ENCODE peak calls at places on chromosome 6, in six cellular contexts. One of them, this sample, is unnamed.

GRCh38 chr6:68012822-68013221 is 622.3 kb upstream of the ADGRB3 start:
- DNase-seq in esophagus squamous epithelium: no peak
- DNase-seq in cardiac fibroblast: no peak
- DNase-seq in testis: no peak
- DNase-seq in endothelial cell of umbilical vein: no peak
- DNase-seq in A549: no peak
- DNase-seq in this sample: no peak

GRCh38 chr6:37396571-37397185 is 36.3 kb upstream of the CMTR1 start:
- DNase-seq in endothelial cell of umbilical vein: no peak
- DNase-seq in cardiac fibroblast: peak
- DNase-seq in testis: peak
- DNase-seq in A549: no peak
- DNase-seq in esophagus squamous epithelium: no peak
- DNase-seq in this sample: no peak

GRCh38 chr6:28769626-28770402 is 154.0 kb downstream of the TRIM27 start:
- DNase-seq in esophagus squamous epithelium: no peak
- DNase-seq in endothelial cell of umbilical vein: no peak
- DNase-seq in testis: no peak
- DNase-seq in A549: peak
- DNase-seq in cardiac fibroblast: peak
- DNase-seq in this sample: peak

GRCh38 chr6:48476257-48476656 is 365.3 kb upstream of the PTCHD4 start:
- DNase-seq in testis: no peak
- DNase-seq in esophagus squamous epithelium: no peak
- DNase-seq in endothelial cell of umbilical vein: peak
- DNase-seq in A549: peak
- DNase-seq in cardiac fibroblast: peak
- DNase-seq in this sample: peak

GRCh38 chr6:20416063-20416454 is 14.4 kb downstream of the E2F3 start:
- DNase-seq in testis: no peak
- DNase-seq in endothelial cell of umbilical vein: no peak
- DNase-seq in cardiac fibroblast: no peak
- DNase-seq in A549: no peak
- DNase-seq in esophagus squamous epithelium: no peak
- DNase-seq in this sample: no peak

GRCh38 chr6:77264970-77265369 is 198.3 kb downstream of the HTR1B start:
- DNase-seq in endothelial cell of umbilical vein: no peak
- DNase-seq in cardiac fibroblast: no peak
- DNase-seq in testis: no peak
- DNase-seq in A549: no peak
- DNase-seq in esophagus squamous epithelium: no peak
- DNase-seq in this sample: no peak

GRCh38 chr6:148203281-148203925 is 139.2 kb upstream of the SASH1 start:
- DNase-seq in esophagus squamous epithelium: no peak
- DNase-seq in testis: no peak
- DNase-seq in cardiac fibroblast: peak
- DNase-seq in A549: no peak
- DNase-seq in endothelial cell of umbilical vein: no peak
- DNase-seq in this sample: no peak

GRCh38 chr6:146595981-146596731 is 2.6 kb upstream of the ADGB start:
- DNase-seq in A549: no peak
- DNase-seq in esophagus squamous epithelium: no peak
- DNase-seq in endothelial cell of umbilical vein: no peak
- DNase-seq in testis: no peak
- DNase-seq in cardiac fibroblast: no peak
- DNase-seq in this sample: no peak

GRCh38 chr6:80439721-80440488 is 333.4 kb downstream of the BCKDHB start:
- DNase-seq in testis: no peak
- DNase-seq in cardiac fibroblast: no peak
- DNase-seq in endothelial cell of umbilical vein: no peak
- DNase-seq in A549: no peak
- DNase-seq in esophagus squamous epithelium: no peak
- DNase-seq in this sample: no peak

GRCh38 chr6:98839788-98840361 is 5.5 kb downstream of the POU3F2 start:
- DNase-seq in endothelial cell of umbilical vein: no peak
- DNase-seq in cardiac fibroblast: peak
- DNase-seq in esophagus squamous epithelium: no peak
- DNase-seq in A549: peak
- DNase-seq in testis: no peak
- DNase-seq in this sample: no peak

GRCh38 chr6:105489213-105489525 is 86.3 kb upstream of the PREP start:
- DNase-seq in esophagus squamous epithelium: no peak
- DNase-seq in A549: no peak
- DNase-seq in testis: no peak
- DNase-seq in endothelial cell of umbilical vein: no peak
- DNase-seq in cardiac fibroblast: no peak
- DNase-seq in this sample: no peak

GRCh38 chr6:16403831-16404230 is 165.4 kb downstream of the GMPR start:
- DNase-seq in testis: no peak
- DNase-seq in endothelial cell of umbilical vein: no peak
- DNase-seq in esophagus squamous epithelium: no peak
- DNase-seq in cardiac fibroblast: peak
- DNase-seq in A549: no peak
- DNase-seq in this sample: no peak
- TF ChIP-seq CTCF in testis: no peak
- TF ChIP-seq CTCF in endothelial cell of umbilical vein: peak
- TF ChIP-seq CTCF in esophagus squamous epithelium: no peak
- TF ChIP-seq CTCF in cardiac fibroblast: peak
- TF ChIP-seq CTCF in A549: peak
- TF ChIP-seq CTCF in this sample: no peak

GRCh38 chr6:110036408-110037302 is 58.5 kb downstream of the GPR6 start:
- DNase-seq in A549: no peak
- DNase-seq in endothelial cell of umbilical vein: no peak
- DNase-seq in esophagus squamous epithelium: no peak
- DNase-seq in testis: no peak
- DNase-seq in cardiac fibroblast: no peak
- DNase-seq in this sample: no peak

GRCh38 chr6:110039996-110040383 is 61.9 kb downstream of the GPR6 start:
- DNase-seq in testis: peak
- DNase-seq in A549: peak
- DNase-seq in cardiac fibroblast: peak
- DNase-seq in endothelial cell of umbilical vein: peak
- DNase-seq in esophagus squamous epithelium: no peak
- DNase-seq in this sample: peak

GRCh38 chr6:110035321-110035720 is 57.2 kb downstream of the GPR6 start:
- DNase-seq in testis: no peak
- DNase-seq in endothelial cell of umbilical vein: no peak
- DNase-seq in cardiac fibroblast: no peak
- DNase-seq in esophagus squamous epithelium: no peak
- DNase-seq in A549: no peak
- DNase-seq in this sample: no peak

GRCh38 chr6:110039364-110039995 is 61.4 kb downstream of the GPR6 start:
- DNase-seq in esophagus squamous epithelium: peak
- DNase-seq in endothelial cell of umbilical vein: peak
- DNase-seq in A549: peak
- DNase-seq in cardiac fibroblast: peak
- DNase-seq in testis: peak
- DNase-seq in this sample: peak

GRCh38 chr6:110037726-110038295 is 59.7 kb downstream of the GPR6 start:
- DNase-seq in cardiac fibroblast: no peak
- DNase-seq in testis: no peak
- DNase-seq in esophagus squamous epithelium: no peak
- DNase-seq in A549: no peak
- DNase-seq in endothelial cell of umbilical vein: no peak
- DNase-seq in this sample: no peak
- H3K4me3 ChIP-seq in cardiac fibroblast: no peak
- H3K4me3 ChIP-seq in testis: no peak
- H3K4me3 ChIP-seq in esophagus squamous epithelium: no peak
- H3K4me3 ChIP-seq in A549: no peak
- H3K4me3 ChIP-seq in endothelial cell of umbilical vein: no peak
- H3K4me3 ChIP-seq in this sample: no peak

DNA sequence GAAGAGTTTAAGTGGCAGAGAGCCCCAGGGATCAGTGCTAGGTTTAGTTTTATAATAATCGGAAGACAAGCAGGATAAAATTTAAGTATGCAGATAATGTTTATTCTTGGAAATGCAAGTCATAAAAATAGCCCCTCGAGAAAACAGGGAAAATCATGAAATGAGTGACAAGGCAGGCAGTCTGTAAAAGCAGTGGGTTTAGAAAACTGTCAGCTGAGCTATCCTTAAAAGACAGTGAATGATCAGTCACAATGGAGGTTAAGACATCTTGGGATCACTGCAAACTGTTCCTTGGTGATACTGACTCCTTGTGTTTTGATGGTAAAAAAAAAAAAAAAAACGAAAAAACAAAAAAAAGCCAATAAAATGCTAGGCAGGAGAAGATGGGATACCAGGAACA is 61.3 kb upstream of the BCLAF1 start:
- DNase-seq in cardiac fibroblast: no peak
- DNase-seq in A549: no peak
- DNase-seq in esophagus squamous epithelium: no peak
- DNase-seq in endothelial cell of umbilical vein: no peak
- DNase-seq in testis: no peak
- DNase-seq in this sample: no peak
- TF ChIP-seq CTCF in cardiac fibroblast: no peak
- TF ChIP-seq CTCF in A549: no peak
- TF ChIP-seq CTCF in esophagus squamous epithelium: no peak
- TF ChIP-seq CTCF in endothelial cell of umbilical vein: no peak
- TF ChIP-seq CTCF in testis: no peak
- TF ChIP-seq CTCF in this sample: no peak

GRCh38 chr6:138972226-138972665 is 15.8 kb downstream of the REPS1 start:
- DNase-seq in A549: no peak
- DNase-seq in testis: no peak
- DNase-seq in cardiac fibroblast: no peak
- DNase-seq in endothelial cell of umbilical vein: peak
- DNase-seq in esophagus squamous epithelium: no peak
- DNase-seq in this sample: no peak
- H3K4me3 ChIP-seq in A549: no peak
- H3K4me3 ChIP-seq in testis: no peak
- H3K4me3 ChIP-seq in cardiac fibroblast: no peak
- H3K4me3 ChIP-seq in endothelial cell of umbilical vein: no peak
- H3K4me3 ChIP-seq in esophagus squamous epithelium: no peak
- H3K4me3 ChIP-seq in this sample: no peak

GRCh38 chr6:30042476-30042875 is 18.6 kb upstream of the POLR1H start:
- DNase-seq in A549: no peak
- DNase-seq in cardiac fibroblast: no peak
- DNase-seq in esophagus squamous epithelium: no peak
- DNase-seq in endothelial cell of umbilical vein: no peak
- DNase-seq in testis: no peak
- DNase-seq in this sample: no peak

GRCh38 chr6:30041821-30042220 is 19.2 kb upstream of the POLR1H start:
- DNase-seq in endothelial cell of umbilical vein: no peak
- DNase-seq in A549: no peak
- DNase-seq in testis: no peak
- DNase-seq in cardiac fibroblast: no peak
- DNase-seq in esophagus squamous epithelium: no peak
- DNase-seq in this sample: no peak

GRCh38 chr6:30042914-30043313 is 18.2 kb upstream of the POLR1H start:
- DNase-seq in endothelial cell of umbilical vein: no peak
- DNase-seq in esophagus squamous epithelium: no peak
- DNase-seq in testis: no peak
- DNase-seq in A549: no peak
- DNase-seq in cardiac fibroblast: no peak
- DNase-seq in this sample: no peak

GRCh38 chr6:30041221-30041620 is 19.8 kb upstream of the POLR1H start:
- DNase-seq in A549: no peak
- DNase-seq in cardiac fibroblast: no peak
- DNase-seq in esophagus squamous epithelium: no peak
- DNase-seq in testis: no peak
- DNase-seq in endothelial cell of umbilical vein: no peak
- DNase-seq in this sample: no peak

GRCh38 chr6:30037182-30037788 is 23.8 kb upstream of the POLR1H start:
- DNase-seq in A549: peak
- DNase-seq in esophagus squamous epithelium: no peak
- DNase-seq in testis: no peak
- DNase-seq in cardiac fibroblast: peak
- DNase-seq in endothelial cell of umbilical vein: peak
- DNase-seq in this sample: no peak
- TF ChIP-seq CTCF in A549: peak
- TF ChIP-seq CTCF in esophagus squamous epithelium: peak
- TF ChIP-seq CTCF in testis: no peak
- TF ChIP-seq CTCF in cardiac fibroblast: peak
- TF ChIP-seq CTCF in endothelial cell of umbilical vein: peak
- TF ChIP-seq CTCF in this sample: peak

DNA sequence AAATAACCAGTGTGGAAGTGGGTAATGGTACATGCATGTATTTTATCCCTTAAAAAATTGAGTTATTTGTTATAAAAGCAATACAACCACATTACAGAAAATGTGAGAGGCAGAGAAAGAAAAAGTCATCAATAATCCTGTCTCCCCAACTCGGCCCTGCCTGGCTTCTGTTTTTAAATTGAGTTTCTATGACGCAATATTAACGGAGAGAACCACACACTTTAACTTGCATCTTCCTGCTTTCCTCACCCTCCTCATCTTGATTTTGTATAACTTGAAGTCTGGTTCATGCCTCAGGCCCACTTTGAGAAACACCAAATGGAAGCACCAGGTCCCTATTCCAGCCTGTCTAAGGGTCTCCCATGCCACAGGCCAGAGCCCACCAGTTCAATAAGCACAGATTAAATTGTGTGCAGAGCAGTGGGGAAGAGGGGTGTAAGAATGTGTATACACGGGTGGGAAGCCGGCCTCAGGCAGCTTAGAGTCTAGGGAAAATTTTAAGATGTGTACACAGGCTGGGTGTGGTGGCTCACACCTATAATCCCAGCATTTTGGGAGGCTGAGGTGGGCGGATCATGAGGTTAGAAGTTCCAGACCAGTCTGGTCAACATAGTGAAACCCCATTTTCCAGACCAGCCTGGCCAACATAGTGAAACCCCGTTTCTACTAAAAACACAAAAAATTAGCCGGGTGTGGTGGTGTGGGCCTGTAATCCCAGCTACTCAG is 15.9 kb downstream of the KCNK5 start:
- DNase-seq in endothelial cell of umbilical vein: no peak
- DNase-seq in cardiac fibroblast: no peak
- DNase-seq in A549: no peak
- DNase-seq in testis: no peak
- DNase-seq in esophagus squamous epithelium: no peak
- DNase-seq in this sample: no peak
- H3K4me3 ChIP-seq in endothelial cell of umbilical vein: no peak
- H3K4me3 ChIP-seq in cardiac fibroblast: no peak
- H3K4me3 ChIP-seq in A549: no peak
- H3K4me3 ChIP-seq in testis: no peak
- H3K4me3 ChIP-seq in esophagus squamous epithelium: no peak
- H3K4me3 ChIP-seq in this sample: no peak

GRCh38 chr6:81762132-81762531 is 9.7 kb upstream of the TENT5A start:
- DNase-seq in endothelial cell of umbilical vein: no peak
- DNase-seq in cardiac fibroblast: no peak
- DNase-seq in esophagus squamous epithelium: no peak
- DNase-seq in testis: no peak
- DNase-seq in A549: no peak
- DNase-seq in this sample: no peak
- TF ChIP-seq CTCF in endothelial cell of umbilical vein: no peak
- TF ChIP-seq CTCF in cardiac fibroblast: no peak
- TF ChIP-seq CTCF in esophagus squamous epithelium: no peak
- TF ChIP-seq CTCF in testis: no peak
- TF ChIP-seq CTCF in A549: no peak
- TF ChIP-seq CTCF in this sample: no peak

GRCh38 chr6:35511183-35511941 is 1.3 kb downstream of the TULP1 start:
- DNase-seq in testis: no peak
- DNase-seq in A549: no peak
- DNase-seq in endothelial cell of umbilical vein: no peak
- DNase-seq in esophagus squamous epithelium: no peak
- DNase-seq in cardiac fibroblast: no peak
- DNase-seq in this sample: no peak
- H3K4me3 ChIP-seq in testis: no peak
- H3K4me3 ChIP-seq in A549: no peak
- H3K4me3 ChIP-seq in endothelial cell of umbilical vein: no peak
- H3K4me3 ChIP-seq in esophagus squamous epithelium: no peak
- H3K4me3 ChIP-seq in cardiac fibroblast: no peak
- H3K4me3 ChIP-seq in this sample: no peak